ENCODE peak calls at places on chromosome 13, in four cellular contexts. P, N, U and L are unnamed samples.

GRCh38 chr13:51715613-51716012 is 88.3 kb downstream of the DHRS12 start:
- DNase-seq in P (no peak), N (no peak), U (no peak), L (no peak)

GRCh38 chr13:71210861-71211260 is 656.1 kb downstream of the DACH1 start:
- DNase-seq in P (no peak), N (no peak), U (no peak), L (no peak)

GRCh38 chr13:36555151-36555986 is 118.5 kb upstream of the SERTM1 start:
- DNase-seq in N (no peak), P (no peak), U (no peak), L (no peak)

GRCh38 chr13:62799931-62800436 is 1384.3 kb upstream of the PCDH20 start:
- DNase-seq in N (no peak), P (peak; percentile 43), U (no peak), L (no peak)

GRCh38 chr13:98664047-98664446 is 87.1 kb upstream of the STK24 start:
- DNase-seq in P (no peak), U (no peak), N (no peak), L (no peak)

GRCh38 chr13:99967884-99968520 is 3.6 kb downstream of the ZIC5 start:
- DNase-seq in P (no peak), N (no peak), U (no peak), L (no peak)

GRCh38 chr13:44927953-44928352 is 61.3 kb downstream of the NUFIP1 start:
- DNase-seq in N (no peak), P (no peak), U (no peak), L (no peak)

GRCh38 chr13:113951246-113951999 is 22.5 kb downstream of the C13orf46 start:
- DNase-seq in U (peak; percentile 47), N (peak; percentile 76), P (peak; percentile 95), L (peak; percentile 85)

GRCh38 chr13:29925457-29925856 is 75.0 kb upstream of the UBL3 start:
- DNase-seq in P (no peak), U (no peak), N (peak; percentile 93), L (peak; percentile 83)

GRCh38 chr13:64930636-64931035 is 2299.5 kb downstream of the PCDH9 start:
- DNase-seq in N (no peak), P (no peak), U (no peak), L (no peak)

GRCh38 chr13:70203661-70204229 is 95.5 kb upstream of the KLHL1 start:
- DNase-seq in P (no peak), U (no peak), N (no peak), L (no peak)

GRCh38 chr13:34179481-34179880 is 361.5 kb downstream of the RFC3 start:
- DNase-seq in N (no peak), P (no peak), U (no peak), L (no peak)

GRCh38 chr13:20702945-20703784 is at the start of gene IL17D:
- DNase-seq in P (peak; percentile 84), N (no peak), U (no peak), L (peak; percentile 44)

GRCh38 chr13:28544026-28544425 is 49.1 kb upstream of the FLT1 start:
- DNase-seq in U (no peak), N (no peak), P (no peak), L (no peak)

GRCh38 chr13:113883314-113883811 is 19.5 kb upstream of the GAS6 start:
- DNase-seq in P (peak; percentile 71), N (no peak), U (no peak), L (no peak)

GRCh38 chr13:79386125-79386822 is 19.8 kb downstream of the RBM26 start:
- DNase-seq in U (no peak), P (no peak), N (no peak), L (no peak)

GRCh38 chr13:36875431-36875830 is 44.6 kb downstream of the SMAD9 start:
- DNase-seq in P (no peak), U (no peak), N (no peak), L (no peak)

GRCh38 chr13:25733696-25734435 is 317.9 kb downstream of the SHISA2 start:
- DNase-seq in U (no peak), N (no peak), P (no peak), L (no peak)

GRCh38 chr13:99434258-99434788 is 66.9 kb upstream of the TM9SF2 start:
- DNase-seq in N (peak; percentile 23), P (no peak), U (no peak), L (no peak)

GRCh38 chr13:83536941-83537340 is 345.3 kb downstream of the SLITRK1 start:
- DNase-seq in N (no peak), P (no peak), U (no peak), L (no peak)

GRCh38 chr13:39401091-39401647 is 201.8 kb downstream of the LHFPL6 start:
- DNase-seq in P (no peak), N (no peak), U (no peak), L (no peak)

GRCh38 chr13:42685762-42686560 is 95.4 kb upstream of the FAM216B start:
- DNase-seq in P (no peak), U (no peak), N (no peak), L (no peak)

GRCh38 chr13:91323349-91323748 is 24.1 kb upstream of the MIR17HG start:
- DNase-seq in P (no peak), U (no peak), N (no peak), L (no peak)

GRCh38 chr13:23867027-23867491 is 22.1 kb downstream of the MIPEP start:
- DNase-seq in P (no peak), N (no peak), U (no peak), L (no peak)

GRCh38 chr13:31528758-31529157 is 210.6 kb upstream of the RXFP2 start:
- DNase-seq in N (no peak), P (no peak), U (no peak), L (no peak)

GRCh38 chr13:101530293-101530692 is 77.8 kb downstream of the ITGBL1 start:
- DNase-seq in U (no peak), N (no peak), P (no peak), L (no peak)

GRCh38 chr13:92196566-92197256 is 798.3 kb downstream of the GPC5 start:
- DNase-seq in N (no peak), P (no peak), U (no peak), L (no peak)

GRCh38 chr13:71874490-71874889 is 7.5 kb upstream of the DACH1 start:
- DNase-seq in P (no peak), U (no peak), N (no peak), L (peak; percentile 28)

GRCh38 chr13:40161931-40162330 is 504.5 kb downstream of the FOXO1 start:
- DNase-seq in N (no peak), U (no peak), P (no peak), L (no peak)

GRCh38 chr13:40109324-40109958 is 454.0 kb downstream of the COG6 start:
- DNase-seq in N (no peak), U (no peak), P (no peak), L (no peak)

GRCh38 chr13:44498502-44498901 is 77.6 kb downstream of the TSC22D1 start:
- DNase-seq in N (no peak), U (no peak), P (no peak), L (no peak)